ENCODE peak calls at places on chromosome 21, in four cellular contexts. A, J, X and T are unnamed samples.
A peak's percentile ranks its signal among the peaks of the same experiment; 100 is the strongest.

GRCh38 chr21:44837537-44837936 is 19.7 kb upstream of the SUMO3 start:
- DNase-seq in X (no peak), A (no peak), J (no peak), T (no peak)

GRCh38 chr21:45979141-45979631 is 2.4 kb upstream of the COL6A1 start:
- DNase-seq in A (no peak), J (peak; percentile 79), X (no peak), T (no peak)

GRCh38 chr21:43188712-43189151 is 19.9 kb downstream of the CRYAA start:
- DNase-seq in X (no peak), J (peak; percentile 86), A (peak; percentile 44), T (no peak)

GRCh38 chr21:36337099-36337509 is 17.1 kb downstream of the MORC3 start:
- DNase-seq in A (no peak), X (peak; percentile 68), J (no peak), T (peak; percentile 57)

GRCh38 chr21:35697321-35697808 is 363.0 kb downstream of the SETD4 start:
- DNase-seq in J (peak; percentile 74), X (peak; percentile 68), A (peak; percentile 72), T (peak; percentile 71)

GRCh38 chr21:33199516-33200217 is 30.1 kb upstream of the IFNAR2 start:
- DNase-seq in J (peak; percentile 89), X (peak; percentile 95), A (peak; percentile 78), T (peak; percentile 90)

GRCh38 chr21:42156690-42157605 is 62.0 kb upstream of the ABCG1 start:
- DNase-seq in A (no peak), J (no peak), X (no peak), T (no peak)

GRCh38 chr21:35749904-35750303 is 310.4 kb downstream of the SETD4 start:
- DNase-seq in X (no peak), J (no peak), A (no peak), T (no peak)

GRCh38 chr21:35475006-35475405 is 425.9 kb upstream of the RUNX1 start:
- DNase-seq in J (no peak), X (no peak), A (no peak), T (peak; percentile 46)

GRCh38 chr21:26550357-26550756 is 22.7 kb downstream of the CYYR1 start:
- DNase-seq in J (no peak), X (peak; percentile 31), A (no peak), T (no peak)

GRCh38 chr21:26061437-26061836 is 109.1 kb downstream of the APP start:
- DNase-seq in X (peak; percentile 82), J (no peak), A (no peak), T (no peak)

GRCh38 chr21:29025328-29025713 is 853 bp downstream of the USP16 start:
- DNase-seq in A (no peak), J (no peak), X (no peak), T (peak; percentile 19)

GRCh38 chr21:45540601-45540970 is 1.7 kb downstream of the SLC19A1 start:
- DNase-seq in X (no peak), J (peak; percentile 58), A (no peak), T (no peak)

GRCh38 chr21:38643404-38644023 is 145.2 kb upstream of the ERG start:
- DNase-seq in A (no peak), J (no peak), X (no peak), T (no peak)

GRCh38 chr21:28216976-28217523 is 775.6 kb downstream of the LTN1 start:
- DNase-seq in A (no peak), X (no peak), J (no peak), T (no peak)

GRCh38 chr21:26784974-26785373 is 60.2 kb downstream of the ADAMTS1 start:
- DNase-seq in A (no peak), J (no peak), X (no peak), T (no peak)

GRCh38 chr21:46517361-46517760 is 58.7 kb downstream of the DIP2A start:
- DNase-seq in X (no peak), A (peak; percentile 73), J (no peak), T (no peak)

GRCh38 chr21:39022901-39023693 is 160.2 kb downstream of the PSMG1 start:
- DNase-seq in X (peak; percentile 49), A (peak; percentile 78), J (peak; percentile 66), T (peak; percentile 44)

GRCh38 chr21:44331650-44332306 is 7.4 kb downstream of the CFAP410 start:
- DNase-seq in J (no peak), A (no peak), X (no peak), T (peak; percentile 38)

GRCh38 chr21:45611296-45611695 is 32.2 kb upstream of the PCBP3 start:
- DNase-seq in J (no peak), A (no peak), X (no peak), T (no peak)

GRCh38 chr21:38228115-38228514 is 28.7 kb upstream of the KCNJ15 start:
- DNase-seq in A (no peak), X (no peak), J (no peak), T (no peak)

GRCh38 chr21:27017251-27017650 is 50.4 kb upstream of the ADAMTS5 start:
- DNase-seq in J (no peak), X (no peak), A (no peak), T (peak; percentile 13)

GRCh38 chr21:21860888-21861287 is 862.7 kb downstream of the NCAM2 start:
- DNase-seq in X (peak; percentile 55), A (no peak), J (no peak), T (peak; percentile 59)

GRCh38 chr21:25370311-25370744 is 237.0 kb downstream of the MRPL39 start:
- DNase-seq in A (no peak), X (peak; percentile 94), J (no peak), T (peak; percentile 97)

GRCh38 chr21:45613396-45613795 is 30.1 kb upstream of the PCBP3 start:
- DNase-seq in X (no peak), A (no peak), J (no peak), T (no peak)

GRCh38 chr21:34630536-34631143 is 15.7 kb upstream of the RCAN1 start:
- DNase-seq in X (peak; percentile 69), A (no peak), J (no peak), T (peak; percentile 46)

GRCh38 chr21:45332415-45332814 is 44.7 kb upstream of the POFUT2 start:
- DNase-seq in A (no peak), X (no peak), J (peak; percentile 13), T (no peak)

GRCh38 chr21:35940074-35940927 is 120.0 kb downstream of the SETD4 start:
- DNase-seq in X (peak; percentile 87), J (peak; percentile 67), A (peak; percentile 42), T (peak; percentile 74)

GRCh38 chr21:44537930-44538911 is 1.8 kb downstream of the KRTAP10-1 start:
- DNase-seq in X (no peak), J (peak; percentile 39), A (no peak), T (no peak)

GRCh38 chr21:21481238-21481637 is 483.0 kb downstream of the NCAM2 start:
- DNase-seq in X (peak; percentile 71), J (no peak), A (no peak), T (no peak)

GRCh38 chr21:31218830-31219608 is 125.0 kb downstream of the TIAM1 start:
- DNase-seq in X (peak; percentile 73), J (no peak), A (peak; percentile 56), T (peak; percentile 57)